ENCODE peak calls at places on chromosomes 3 and 15, in four cellular contexts. W is cardiac fibroblast, Y is kidney epithelial cell, D is neuronal stem cell. O is an unnamed sample.

GRCh38 chr3:64030741-64031140 is 7.4 kb upstream of the PSMD6 start:
- DNase-seq in Y (no peak), W (peak), D (peak), O (peak)

GRCh38 chr3:189304465-189305341 is 132.9 kb downstream of the TPRG1 start:
- DNase-seq in W (no peak), D (no peak), Y (no peak), O (peak)

GRCh38 chr15:48963524-48964113 is at the start of gene SHC4:
- DNase-seq in W (peak), Y (no peak), D (peak), O (peak)

GRCh38 chr3:65303431-65303830 is 615.6 kb upstream of the ADAMTS9 start:
- DNase-seq in W (no peak), Y (no peak), D (no peak), O (no peak)

GRCh38 chr3:189563841-189564563 is 67.2 kb upstream of the TP63 start:
- DNase-seq in Y (peak), W (peak), D (no peak), O (peak)

GRCh38 chr15:25022233-25022632 is 67.4 kb downstream of the SNRPN start:
- DNase-seq in Y (peak), D (no peak), W (peak), O (no peak)

GRCh38 chr15:93709708-93710107 is 521.7 kb upstream of the MCTP2 start:
- DNase-seq in D (no peak), W (no peak), Y (no peak), O (no peak)

GRCh38 chr3:165206454-165207266 is 10.5 kb upstream of the SLITRK3 start:
- DNase-seq in D (peak), Y (peak), W (peak), O (peak)